ENCODE peak calls at places on chromosomes 11 and 22, in seven cellular contexts. One of them, this sample, is unnamed.

GRCh38 chr11:133228406-133229330 is 303.6 kb downstream of the OPCML start:
- DNase-seq in fibroblast of pulmonary artery: no peak
- DNase-seq in astrocyte: no peak
- DNase-seq in astrocyte of the cerebellum: no peak
- DNase-seq in skeletal muscle cell: no peak
- DNase-seq in mucosa of descending colon: no peak
- DNase-seq in thoracic aorta: no peak
- DNase-seq in this sample: no peak

GRCh38 chr11:2789331-2789730 is 89.5 kb upstream of the KCNQ1OT1 start:
- DNase-seq in astrocyte: no peak
- DNase-seq in skeletal muscle cell: no peak
- DNase-seq in astrocyte of the cerebellum: no peak
- DNase-seq in fibroblast of pulmonary artery: no peak
- DNase-seq in mucosa of descending colon: peak
- DNase-seq in thoracic aorta: no peak
- DNase-seq in this sample: no peak

GRCh38 chr11:109864161-109864661 is 229.0 kb upstream of the ZC3H12C start:
- DNase-seq in mucosa of descending colon: no peak
- DNase-seq in astrocyte of the cerebellum: peak
- DNase-seq in skeletal muscle cell: no peak
- DNase-seq in astrocyte: peak
- DNase-seq in thoracic aorta: no peak
- DNase-seq in fibroblast of pulmonary artery: no peak
- DNase-seq in this sample: peak

GRCh38 chr11:6646040-6646439 is 9.6 kb downstream of the DCHS1 start:
- DNase-seq in astrocyte of the cerebellum: no peak
- DNase-seq in astrocyte: peak
- DNase-seq in thoracic aorta: no peak
- DNase-seq in mucosa of descending colon: peak
- DNase-seq in fibroblast of pulmonary artery: peak
- DNase-seq in skeletal muscle cell: peak
- DNase-seq in this sample: peak

GRCh38 chr22:30128511-30128910 is 48.2 kb downstream of the HORMAD2 start:
- DNase-seq in astrocyte of the cerebellum: no peak
- DNase-seq in mucosa of descending colon: no peak
- DNase-seq in fibroblast of pulmonary artery: no peak
- DNase-seq in skeletal muscle cell: no peak
- DNase-seq in thoracic aorta: no peak
- DNase-seq in astrocyte: no peak
- DNase-seq in this sample: no peak

GRCh38 chr22:39017596-39018365 is 3.1 kb upstream of the APOBEC3D start:
- DNase-seq in astrocyte of the cerebellum: no peak
- DNase-seq in mucosa of descending colon: no peak
- DNase-seq in skeletal muscle cell: no peak
- DNase-seq in fibroblast of pulmonary artery: no peak
- DNase-seq in astrocyte: no peak
- DNase-seq in thoracic aorta: no peak
- DNase-seq in this sample: no peak

GRCh38 chr11:134414772-134415765 is 3.0 kb upstream of the B3GAT1 start:
- DNase-seq in mucosa of descending colon: no peak
- DNase-seq in thoracic aorta: no peak
- DNase-seq in astrocyte: no peak
- DNase-seq in fibroblast of pulmonary artery: no peak
- DNase-seq in skeletal muscle cell: no peak
- DNase-seq in astrocyte of the cerebellum: no peak
- DNase-seq in this sample: no peak

GRCh38 chr22:41075946-41076345 is 16.4 kb upstream of the EP300 start:
- DNase-seq in thoracic aorta: no peak
- DNase-seq in astrocyte: no peak
- DNase-seq in mucosa of descending colon: no peak
- DNase-seq in fibroblast of pulmonary artery: no peak
- DNase-seq in skeletal muscle cell: no peak
- DNase-seq in astrocyte of the cerebellum: no peak
- DNase-seq in this sample: no peak

GRCh38 chr11:67422894-67423293 is 5.4 kb upstream of the RPS6KB2 start:
- DNase-seq in mucosa of descending colon: no peak
- DNase-seq in astrocyte: no peak
- DNase-seq in thoracic aorta: no peak
- DNase-seq in skeletal muscle cell: no peak
- DNase-seq in astrocyte of the cerebellum: no peak
- DNase-seq in fibroblast of pulmonary artery: no peak
- DNase-seq in this sample: no peak

GRCh38 chr11:58006940-58007339 is 16.7 kb upstream of the OR9Q1 start:
- DNase-seq in skeletal muscle cell: no peak
- DNase-seq in fibroblast of pulmonary artery: peak
- DNase-seq in mucosa of descending colon: no peak
- DNase-seq in astrocyte of the cerebellum: no peak
- DNase-seq in astrocyte: peak
- DNase-seq in thoracic aorta: no peak
- DNase-seq in this sample: no peak

GRCh38 chr11:61065955-61066638 is 36.2 kb upstream of the CD5 start:
- DNase-seq in astrocyte of the cerebellum: no peak
- DNase-seq in fibroblast of pulmonary artery: no peak
- DNase-seq in skeletal muscle cell: no peak
- DNase-seq in astrocyte: no peak
- DNase-seq in thoracic aorta: no peak
- DNase-seq in mucosa of descending colon: no peak
- DNase-seq in this sample: no peak

GRCh38 chr22:25027052-25027525 is 74.6 kb downstream of the KIAA1671 start:
- DNase-seq in astrocyte of the cerebellum: no peak
- DNase-seq in mucosa of descending colon: no peak
- DNase-seq in fibroblast of pulmonary artery: no peak
- DNase-seq in skeletal muscle cell: no peak
- DNase-seq in astrocyte: no peak
- DNase-seq in thoracic aorta: no peak
- DNase-seq in this sample: no peak

GRCh38 chr22:49674479-49674830 is 153.2 kb downstream of the BRD1 start:
- DNase-seq in skeletal muscle cell: no peak
- DNase-seq in fibroblast of pulmonary artery: no peak
- DNase-seq in thoracic aorta: no peak
- DNase-seq in mucosa of descending colon: no peak
- DNase-seq in astrocyte: no peak
- DNase-seq in astrocyte of the cerebellum: no peak
- DNase-seq in this sample: no peak

GRCh38 chr11:1175461-1176223 is 17.9 kb downstream of the MUC5AC start:
- DNase-seq in thoracic aorta: no peak
- DNase-seq in astrocyte of the cerebellum: no peak
- DNase-seq in astrocyte: no peak
- DNase-seq in mucosa of descending colon: no peak
- DNase-seq in skeletal muscle cell: no peak
- DNase-seq in fibroblast of pulmonary artery: no peak
- DNase-seq in this sample: peak

GRCh38 chr11:83945953-83946352 is 659.8 kb upstream of the CCDC90B start:
- DNase-seq in mucosa of descending colon: no peak
- DNase-seq in fibroblast of pulmonary artery: no peak
- DNase-seq in thoracic aorta: no peak
- DNase-seq in astrocyte: no peak
- DNase-seq in astrocyte of the cerebellum: no peak
- DNase-seq in skeletal muscle cell: no peak
- DNase-seq in this sample: no peak

GRCh38 chr11:43685483-43685882 is 4.9 kb downstream of the HSD17B12 start:
- DNase-seq in fibroblast of pulmonary artery: no peak
- DNase-seq in astrocyte: no peak
- DNase-seq in astrocyte of the cerebellum: no peak
- DNase-seq in mucosa of descending colon: no peak
- DNase-seq in thoracic aorta: no peak
- DNase-seq in skeletal muscle cell: no peak
- DNase-seq in this sample: no peak

GRCh38 chr11:114042234-114042633 is 17.3 kb upstream of the ZBTB16 start:
- DNase-seq in astrocyte: no peak
- DNase-seq in astrocyte of the cerebellum: no peak
- DNase-seq in skeletal muscle cell: no peak
- DNase-seq in mucosa of descending colon: no peak
- DNase-seq in fibroblast of pulmonary artery: no peak
- DNase-seq in thoracic aorta: no peak
- DNase-seq in this sample: no peak

DNA sequence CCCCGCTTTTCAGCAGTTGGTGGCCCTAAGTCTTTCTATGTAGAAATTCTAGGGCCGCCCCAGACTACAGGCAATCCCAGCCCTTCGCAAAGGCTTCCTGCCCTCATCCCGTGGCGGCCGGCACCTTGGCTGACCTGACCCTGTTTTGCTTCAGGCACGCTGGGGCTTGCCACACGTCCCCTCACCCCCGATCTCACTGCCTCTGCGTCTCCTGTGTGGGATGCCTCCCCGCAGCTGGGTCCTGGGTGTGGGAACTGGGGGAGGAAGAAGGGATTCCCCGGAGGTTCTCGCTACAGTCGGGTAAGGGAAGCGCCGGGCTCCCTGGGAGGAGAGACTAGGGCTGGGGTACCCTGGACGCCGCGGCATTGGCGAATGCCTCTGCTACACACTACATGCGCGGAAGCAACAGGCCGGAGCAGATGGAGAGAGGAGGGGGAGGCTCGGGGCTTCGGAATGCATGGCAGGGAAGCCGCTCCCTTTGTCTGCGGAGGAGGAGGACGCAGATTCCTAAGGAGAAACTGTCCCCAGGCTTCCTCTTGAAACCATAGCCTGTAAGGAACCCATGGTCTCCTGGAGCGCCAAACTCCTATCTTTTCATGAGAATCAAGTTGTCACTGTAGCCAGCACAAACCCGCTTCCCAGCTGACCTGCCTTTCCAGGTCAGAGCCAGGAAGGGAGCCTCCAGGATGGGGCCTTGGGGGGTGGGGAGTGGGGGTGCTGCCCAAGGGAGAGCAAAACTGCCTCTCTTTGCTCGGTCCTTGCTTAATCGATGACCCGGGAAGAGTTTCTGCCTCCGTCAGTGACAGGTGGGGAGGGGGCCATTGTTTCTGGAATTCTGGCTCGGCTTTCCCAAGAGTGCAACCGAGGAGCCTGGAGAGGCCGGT is 1.4 kb downstream of the DTX4 start:
- DNase-seq in astrocyte: peak
- DNase-seq in astrocyte of the cerebellum: no peak
- DNase-seq in thoracic aorta: no peak
- DNase-seq in skeletal muscle cell: no peak
- DNase-seq in mucosa of descending colon: peak
- DNase-seq in fibroblast of pulmonary artery: peak
- DNase-seq in this sample: no peak
- H3K4me3 ChIP-seq in astrocyte: peak
- H3K4me3 ChIP-seq in astrocyte of the cerebellum: peak
- H3K4me3 ChIP-seq in thoracic aorta: peak
- H3K4me3 ChIP-seq in skeletal muscle cell: peak
- H3K4me3 ChIP-seq in mucosa of descending colon: peak
- H3K4me3 ChIP-seq in fibroblast of pulmonary artery: peak
- H3K4me3 ChIP-seq in this sample: peak

DNA sequence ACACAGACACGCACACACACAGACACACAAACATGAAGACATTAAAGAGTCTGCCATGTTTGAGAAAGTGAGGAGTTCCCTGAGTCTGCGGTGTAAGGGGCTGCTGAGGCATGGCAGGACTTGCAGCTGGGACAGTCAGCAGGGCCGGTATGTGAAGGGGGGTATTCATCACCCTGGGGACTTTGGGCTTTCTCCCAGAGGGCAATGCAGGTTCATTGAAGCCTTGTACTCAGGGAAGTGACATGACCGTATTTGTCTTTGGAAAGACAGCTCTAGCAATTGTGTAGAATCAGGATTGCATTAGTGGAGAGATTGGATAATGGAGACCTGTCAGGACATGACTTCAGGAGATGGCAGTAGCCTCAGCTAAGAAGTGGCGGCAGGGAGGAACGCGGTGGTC is 9.4 kb upstream of the ADAMTS8 start:
- DNase-seq in skeletal muscle cell: no peak
- DNase-seq in astrocyte of the cerebellum: no peak
- DNase-seq in mucosa of descending colon: no peak
- DNase-seq in fibroblast of pulmonary artery: no peak
- DNase-seq in astrocyte: no peak
- DNase-seq in thoracic aorta: no peak
- DNase-seq in this sample: no peak
- H3K4me3 ChIP-seq in skeletal muscle cell: no peak
- H3K4me3 ChIP-seq in astrocyte of the cerebellum: no peak
- H3K4me3 ChIP-seq in mucosa of descending colon: no peak
- H3K4me3 ChIP-seq in fibroblast of pulmonary artery: no peak
- H3K4me3 ChIP-seq in astrocyte: no peak
- H3K4me3 ChIP-seq in thoracic aorta: no peak
- H3K4me3 ChIP-seq in this sample: no peak

GRCh38 chr11:94546886-94547285 is 3.2 kb downstream of the FUT4 start:
- DNase-seq in thoracic aorta: no peak
- DNase-seq in fibroblast of pulmonary artery: no peak
- DNase-seq in mucosa of descending colon: no peak
- DNase-seq in skeletal muscle cell: no peak
- DNase-seq in astrocyte of the cerebellum: no peak
- DNase-seq in astrocyte: no peak
- DNase-seq in this sample: no peak
- H3K4me3 ChIP-seq in thoracic aorta: peak
- H3K4me3 ChIP-seq in fibroblast of pulmonary artery: no peak
- H3K4me3 ChIP-seq in mucosa of descending colon: no peak
- H3K4me3 ChIP-seq in skeletal muscle cell: peak
- H3K4me3 ChIP-seq in astrocyte of the cerebellum: no peak
- H3K4me3 ChIP-seq in astrocyte: peak
- H3K4me3 ChIP-seq in this sample: no peak

GRCh38 chr11:130455493-130456127 is 7.2 kb downstream of the ADAMTS15 start:
- DNase-seq in astrocyte of the cerebellum: no peak
- DNase-seq in thoracic aorta: no peak
- DNase-seq in skeletal muscle cell: no peak
- DNase-seq in astrocyte: no peak
- DNase-seq in mucosa of descending colon: no peak
- DNase-seq in fibroblast of pulmonary artery: no peak
- DNase-seq in this sample: no peak

GRCh38 chr11:130452941-130453340 is 4.5 kb downstream of the ADAMTS15 start:
- DNase-seq in astrocyte of the cerebellum: no peak
- DNase-seq in thoracic aorta: no peak
- DNase-seq in mucosa of descending colon: no peak
- DNase-seq in fibroblast of pulmonary artery: no peak
- DNase-seq in astrocyte: no peak
- DNase-seq in skeletal muscle cell: no peak
- DNase-seq in this sample: no peak

GRCh38 chr11:130456276-130456675 is 7.8 kb downstream of the ADAMTS15 start:
- DNase-seq in mucosa of descending colon: no peak
- DNase-seq in astrocyte of the cerebellum: no peak
- DNase-seq in fibroblast of pulmonary artery: no peak
- DNase-seq in thoracic aorta: no peak
- DNase-seq in astrocyte: no peak
- DNase-seq in skeletal muscle cell: no peak
- DNase-seq in this sample: no peak

GRCh38 chr11:130452171-130452570 is 3.7 kb downstream of the ADAMTS15 start:
- DNase-seq in fibroblast of pulmonary artery: no peak
- DNase-seq in thoracic aorta: no peak
- DNase-seq in astrocyte: no peak
- DNase-seq in mucosa of descending colon: no peak
- DNase-seq in astrocyte of the cerebellum: no peak
- DNase-seq in skeletal muscle cell: no peak
- DNase-seq in this sample: no peak

DNA sequence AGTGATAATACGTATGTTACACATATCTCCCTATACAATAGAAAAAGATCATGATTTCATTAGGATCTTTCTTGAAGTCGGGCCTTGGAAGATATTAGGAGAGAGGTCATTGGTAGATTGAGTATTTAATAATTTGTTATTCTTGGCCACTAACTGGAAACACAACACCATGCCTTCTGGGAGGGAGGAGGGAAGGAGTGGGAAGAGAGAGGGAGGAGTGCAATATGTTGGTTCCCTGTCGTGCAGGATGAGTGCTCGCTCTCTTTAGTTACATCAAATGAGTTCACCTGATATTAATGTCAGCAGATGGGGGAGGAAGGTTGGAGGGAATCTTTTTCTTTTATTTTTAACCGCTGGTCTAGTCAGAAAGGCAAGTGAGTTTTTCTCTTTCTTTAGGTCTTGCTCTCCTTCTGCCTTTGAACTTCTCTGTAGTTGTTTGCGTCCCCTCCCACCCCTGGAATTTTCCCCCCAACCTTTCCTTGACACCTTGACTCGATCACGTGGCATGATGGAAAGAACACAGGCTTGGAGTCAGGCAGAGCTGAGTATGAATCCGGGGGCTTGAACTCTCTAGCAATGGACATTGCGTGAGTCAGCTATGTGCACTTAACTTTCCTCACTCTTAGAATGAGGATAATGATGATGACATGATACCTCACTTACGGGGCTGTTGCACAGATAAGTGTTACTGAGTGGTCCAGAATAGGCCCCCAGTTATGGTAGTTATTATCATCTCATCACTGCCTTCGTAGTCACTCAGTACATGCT is 6.2 kb downstream of the ADAMTS15 start:
- DNase-seq in astrocyte of the cerebellum: no peak
- DNase-seq in astrocyte: peak
- DNase-seq in skeletal muscle cell: no peak
- DNase-seq in thoracic aorta: no peak
- DNase-seq in mucosa of descending colon: no peak
- DNase-seq in fibroblast of pulmonary artery: no peak
- DNase-seq in this sample: no peak
- H3K4me3 ChIP-seq in astrocyte of the cerebellum: no peak
- H3K4me3 ChIP-seq in astrocyte: no peak
- H3K4me3 ChIP-seq in skeletal muscle cell: no peak
- H3K4me3 ChIP-seq in thoracic aorta: no peak
- H3K4me3 ChIP-seq in mucosa of descending colon: no peak
- H3K4me3 ChIP-seq in fibroblast of pulmonary artery: no peak
- H3K4me3 ChIP-seq in this sample: no peak